ENCODE peak calls at places on chromosomes 7 and 10, in five cellular contexts. One of them, this sample, is unnamed.

GRCh38 chr10:46328853-46329689 is 42.3 kb downstream of the ANTXRL start:
- DNase-seq in sigmoid colon: no peak
- DNase-seq in PC-9: no peak
- DNase-seq in CD8-positive, alpha-beta T cell: no peak
- DNase-seq in tibial nerve: no peak
- DNase-seq in this sample: no peak

GRCh38 chr7:111175908-111176307 is 85.0 kb downstream of the LRRN3 start:
- DNase-seq in sigmoid colon: no peak
- DNase-seq in PC-9: no peak
- DNase-seq in CD8-positive, alpha-beta T cell: no peak
- DNase-seq in tibial nerve: no peak
- DNase-seq in this sample: no peak

GRCh38 chr10:30816144-30816811 is 186.7 kb upstream of the LYZL2 start:
- DNase-seq in sigmoid colon: peak; percentile 61
- DNase-seq in PC-9: no peak
- DNase-seq in CD8-positive, alpha-beta T cell: no peak
- DNase-seq in tibial nerve: no peak
- DNase-seq in this sample: no peak

GRCh38 chr10:128468462-128468861 is 342.2 kb upstream of the MKI67 start:
- DNase-seq in sigmoid colon: no peak
- DNase-seq in PC-9: no peak
- DNase-seq in CD8-positive, alpha-beta T cell: no peak
- DNase-seq in tibial nerve: no peak
- DNase-seq in this sample: no peak

GRCh38 chr10:128643658-128644057 is 517.4 kb upstream of the MKI67 start:
- DNase-seq in sigmoid colon: no peak
- DNase-seq in PC-9: no peak
- DNase-seq in CD8-positive, alpha-beta T cell: no peak
- DNase-seq in tibial nerve: no peak
- DNase-seq in this sample: no peak

GRCh38 chr10:3978174-3978573 is 193.2 kb upstream of the KLF6 start:
- DNase-seq in sigmoid colon: no peak
- DNase-seq in PC-9: no peak
- DNase-seq in CD8-positive, alpha-beta T cell: no peak
- DNase-seq in tibial nerve: no peak
- DNase-seq in this sample: peak; percentile 52

GRCh38 chr7:116271980-116272886 is 61.9 kb downstream of the TES start:
- DNase-seq in sigmoid colon: peak; percentile 90
- DNase-seq in PC-9: peak; percentile 80
- DNase-seq in CD8-positive, alpha-beta T cell: no peak
- DNase-seq in tibial nerve: no peak
- DNase-seq in this sample: peak; percentile 95

GRCh38 chr10:70496341-70497119 is 18.0 kb downstream of the PALD1 start:
- DNase-seq in sigmoid colon: no peak
- DNase-seq in PC-9: no peak
- DNase-seq in CD8-positive, alpha-beta T cell: no peak
- DNase-seq in tibial nerve: no peak
- DNase-seq in this sample: no peak

GRCh38 chr7:67711706-67712105 is 715.1 kb downstream of the TYW1 start:
- DNase-seq in sigmoid colon: no peak
- DNase-seq in PC-9: no peak
- DNase-seq in CD8-positive, alpha-beta T cell: no peak
- DNase-seq in tibial nerve: no peak
- DNase-seq in this sample: no peak

GRCh38 chr7:67713651-67714050 is 717.0 kb downstream of the TYW1 start:
- DNase-seq in sigmoid colon: no peak
- DNase-seq in PC-9: no peak
- DNase-seq in CD8-positive, alpha-beta T cell: no peak
- DNase-seq in tibial nerve: no peak
- DNase-seq in this sample: no peak

GRCh38 chr7:67716729-67717128 is 720.1 kb downstream of the TYW1 start:
- DNase-seq in sigmoid colon: no peak
- DNase-seq in PC-9: no peak
- DNase-seq in CD8-positive, alpha-beta T cell: no peak
- DNase-seq in tibial nerve: no peak
- DNase-seq in this sample: no peak
- TF ChIP-seq CTCF in sigmoid colon: no peak
- TF ChIP-seq CTCF in PC-9: no peak
- TF ChIP-seq CTCF in CD8-positive, alpha-beta T cell: no peak
- TF ChIP-seq CTCF in tibial nerve: no peak
- TF ChIP-seq CTCF in this sample: no peak

DNA sequence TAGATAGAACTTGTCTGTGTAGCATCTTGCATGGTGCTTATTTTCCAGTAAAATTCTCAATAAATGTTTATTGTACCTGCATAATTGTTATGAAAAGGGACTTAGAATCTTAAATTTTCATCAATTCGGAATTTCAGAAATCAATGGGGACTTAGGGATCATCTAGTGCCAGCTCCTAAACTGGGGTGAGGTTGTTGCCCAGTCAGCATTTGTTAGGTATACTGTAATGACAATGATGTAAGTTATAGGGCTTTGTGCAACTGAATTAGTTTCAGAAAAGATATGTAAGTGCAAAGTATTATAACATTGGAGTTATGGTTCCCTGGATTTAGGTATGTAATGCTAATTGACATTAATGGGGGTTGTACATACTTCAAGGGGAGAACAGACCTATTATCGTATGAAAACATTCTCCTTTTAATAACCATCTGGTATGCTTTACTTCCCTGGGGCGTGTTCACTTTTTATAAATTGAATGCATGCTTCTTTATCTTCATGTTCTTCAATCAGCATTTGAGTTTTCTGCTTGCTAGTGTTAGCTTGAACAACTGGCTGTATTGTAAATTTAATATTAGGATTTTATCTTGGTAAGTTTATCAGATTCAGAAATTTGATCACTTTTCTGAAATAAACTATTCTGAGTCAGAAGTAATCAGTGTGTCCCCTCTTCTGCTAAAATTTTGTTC is 270.3 kb downstream of the BBS9 start:
- DNase-seq in sigmoid colon: no peak
- DNase-seq in PC-9: no peak
- DNase-seq in CD8-positive, alpha-beta T cell: no peak
- DNase-seq in tibial nerve: no peak
- DNase-seq in this sample: no peak
- H3K4me3 ChIP-seq in sigmoid colon: no peak overlapping the region
- H3K4me3 ChIP-seq in PC-9: no peak overlapping the region
- H3K4me3 ChIP-seq in CD8-positive, alpha-beta T cell: no peak overlapping the region
- H3K4me3 ChIP-seq in tibial nerve: no peak overlapping the region
- H3K4me3 ChIP-seq in this sample: no peak overlapping the region

GRCh38 chr10:122519873-122520272 is 40.7 kb upstream of the DMBT1 start:
- DNase-seq in sigmoid colon: no peak
- DNase-seq in PC-9: no peak
- DNase-seq in CD8-positive, alpha-beta T cell: no peak
- DNase-seq in tibial nerve: no peak
- DNase-seq in this sample: no peak
- TF ChIP-seq CTCF in sigmoid colon: no peak
- TF ChIP-seq CTCF in PC-9: no peak
- TF ChIP-seq CTCF in CD8-positive, alpha-beta T cell: no peak
- TF ChIP-seq CTCF in tibial nerve: no peak
- TF ChIP-seq CTCF in this sample: no peak

DNA sequence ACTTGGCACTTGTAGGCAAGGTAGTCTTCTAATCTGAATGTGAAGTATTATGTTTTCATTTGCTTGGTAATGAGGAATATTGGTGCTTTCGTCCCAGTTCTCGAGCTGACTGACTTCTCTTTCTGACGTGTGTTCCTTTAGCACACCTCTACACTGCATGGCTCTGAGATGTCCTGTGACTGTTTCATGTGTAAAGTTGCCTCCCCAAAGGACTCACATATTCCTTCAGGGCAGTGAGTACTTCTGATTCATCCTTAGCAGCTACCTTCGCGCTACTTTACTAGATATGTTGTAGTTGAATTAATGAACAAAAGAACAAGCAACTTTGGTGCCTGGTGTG is 113.7 kb downstream of the EGFR start:
- DNase-seq in sigmoid colon: no peak
- DNase-seq in PC-9: no peak
- DNase-seq in CD8-positive, alpha-beta T cell: no peak
- DNase-seq in tibial nerve: no peak
- DNase-seq in this sample: no peak
- H3K4me3 ChIP-seq in sigmoid colon: no peak overlapping the region
- H3K4me3 ChIP-seq in PC-9: peak overlapping the region; percentile 8
- H3K4me3 ChIP-seq in CD8-positive, alpha-beta T cell: no peak overlapping the region
- H3K4me3 ChIP-seq in tibial nerve: no peak overlapping the region
- H3K4me3 ChIP-seq in this sample: no peak overlapping the region

GRCh38 chr10:88991161-88991899 is 732 bp downstream of the FAS start:
- DNase-seq in sigmoid colon: peak; percentile 90
- DNase-seq in PC-9: peak; percentile 33
- DNase-seq in CD8-positive, alpha-beta T cell: peak; percentile 63
- DNase-seq in tibial nerve: peak; percentile 65
- DNase-seq in this sample: peak; percentile 70
- TF ChIP-seq CTCF in sigmoid colon: no peak
- TF ChIP-seq CTCF in PC-9: no peak
- TF ChIP-seq CTCF in CD8-positive, alpha-beta T cell: no peak
- TF ChIP-seq CTCF in tibial nerve: no peak
- TF ChIP-seq CTCF in this sample: peak; percentile 18

DNA sequence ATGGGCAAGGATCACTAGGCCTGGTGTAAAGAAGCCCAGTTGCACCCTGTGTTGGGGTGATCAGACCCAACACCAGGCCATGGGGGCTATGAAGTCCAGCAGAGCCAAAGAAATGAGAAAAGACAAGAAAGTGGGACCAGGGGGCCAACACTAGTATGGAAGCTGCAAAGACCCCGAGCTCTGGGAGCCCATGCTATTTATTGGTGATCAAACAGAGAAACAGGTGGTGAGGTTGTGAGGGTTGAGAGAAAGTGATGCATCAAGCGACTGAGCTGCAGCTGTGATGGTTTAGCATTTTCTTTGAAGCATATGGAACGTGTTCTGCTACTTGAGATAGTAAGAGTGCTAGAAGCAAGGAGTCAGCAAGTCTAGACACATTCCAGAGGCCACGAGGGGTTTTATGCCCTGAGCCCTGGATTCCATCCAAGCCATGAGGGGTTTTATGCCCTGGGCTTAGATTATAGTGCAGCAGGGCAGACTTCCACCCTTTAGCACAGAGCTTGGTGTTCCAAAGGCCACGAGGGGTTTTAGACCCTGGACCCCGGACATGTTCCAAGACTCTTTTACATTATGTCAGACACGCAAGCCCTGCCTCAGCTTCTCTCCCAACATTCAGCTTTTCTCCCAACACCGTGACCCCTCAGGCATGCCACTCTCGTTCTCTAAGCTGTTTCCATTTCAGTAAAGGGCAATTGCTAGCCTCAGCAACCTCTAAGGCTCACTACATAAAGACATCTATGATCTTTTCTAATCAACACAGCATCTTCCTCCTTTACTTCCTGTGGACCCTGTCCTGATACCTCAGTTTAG is 43.1 kb upstream of the GPAM start:
- DNase-seq in sigmoid colon: no peak
- DNase-seq in PC-9: no peak
- DNase-seq in CD8-positive, alpha-beta T cell: no peak
- DNase-seq in tibial nerve: no peak
- DNase-seq in this sample: no peak
- H3K4me3 ChIP-seq in sigmoid colon: no peak overlapping the region
- H3K4me3 ChIP-seq in PC-9: no peak overlapping the region
- H3K4me3 ChIP-seq in CD8-positive, alpha-beta T cell: no peak overlapping the region
- H3K4me3 ChIP-seq in tibial nerve: no peak overlapping the region
- H3K4me3 ChIP-seq in this sample: no peak overlapping the region

DNA sequence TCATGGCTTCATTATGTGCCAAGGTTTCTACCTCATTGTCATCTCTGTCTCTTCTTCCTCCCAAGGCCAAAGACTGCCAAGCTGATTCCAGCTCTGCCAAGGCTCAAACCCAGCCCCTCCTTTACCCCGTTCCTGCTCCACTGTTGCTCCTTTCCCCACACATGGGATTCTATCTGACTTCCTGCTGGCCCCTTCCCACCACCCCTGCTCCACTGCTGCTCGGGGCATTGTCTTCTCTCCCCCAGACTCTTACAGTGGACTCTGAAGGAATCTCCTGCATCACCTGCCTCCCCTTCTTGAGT is 86.3 kb downstream of the COBL start:
- DNase-seq in sigmoid colon: no peak
- DNase-seq in PC-9: no peak
- DNase-seq in CD8-positive, alpha-beta T cell: no peak
- DNase-seq in tibial nerve: no peak
- DNase-seq in this sample: no peak
- TF ChIP-seq CTCF in sigmoid colon: no peak
- TF ChIP-seq CTCF in PC-9: no peak
- TF ChIP-seq CTCF in CD8-positive, alpha-beta T cell: no peak
- TF ChIP-seq CTCF in tibial nerve: no peak
- TF ChIP-seq CTCF in this sample: no peak

GRCh38 chr7:8015095-8015745 is 46.6 kb downstream of the GLCCI1 start:
- DNase-seq in sigmoid colon: no peak
- DNase-seq in PC-9: no peak
- DNase-seq in CD8-positive, alpha-beta T cell: no peak
- DNase-seq in tibial nerve: no peak
- DNase-seq in this sample: no peak

GRCh38 chr7:8015746-8016120 is 47.1 kb downstream of the GLCCI1 start:
- DNase-seq in sigmoid colon: no peak
- DNase-seq in PC-9: no peak
- DNase-seq in CD8-positive, alpha-beta T cell: no peak
- DNase-seq in tibial nerve: no peak
- DNase-seq in this sample: no peak

GRCh38 chr7:8018961-8019360 is 50.4 kb downstream of the GLCCI1 start:
- DNase-seq in sigmoid colon: no peak
- DNase-seq in PC-9: no peak
- DNase-seq in CD8-positive, alpha-beta T cell: no peak
- DNase-seq in tibial nerve: no peak
- DNase-seq in this sample: no peak

DNA sequence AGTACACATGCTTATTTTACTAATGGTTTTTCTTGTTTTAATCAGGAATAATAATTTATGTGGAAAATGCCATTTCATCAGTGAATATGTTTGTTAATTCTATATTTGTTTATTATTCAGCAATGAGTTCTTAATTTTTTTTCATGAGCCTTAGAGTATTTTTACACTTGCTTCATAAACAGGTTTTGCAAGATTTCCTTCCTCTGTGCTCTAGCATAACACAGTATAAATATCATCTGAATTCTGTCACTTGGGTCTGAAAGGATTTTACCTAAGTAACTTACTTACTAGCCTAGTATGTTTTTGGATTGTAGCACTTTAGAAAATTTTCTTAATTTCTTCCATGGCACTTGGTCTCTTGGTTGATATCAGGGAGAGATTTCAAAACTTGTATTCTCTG is 45.8 kb downstream of the GLCCI1 start:
- DNase-seq in sigmoid colon: no peak
- DNase-seq in PC-9: no peak
- DNase-seq in CD8-positive, alpha-beta T cell: no peak
- DNase-seq in tibial nerve: no peak
- DNase-seq in this sample: no peak
- H3K4me3 ChIP-seq in sigmoid colon: no peak overlapping the region
- H3K4me3 ChIP-seq in PC-9: no peak overlapping the region
- H3K4me3 ChIP-seq in CD8-positive, alpha-beta T cell: no peak overlapping the region
- H3K4me3 ChIP-seq in tibial nerve: no peak overlapping the region
- H3K4me3 ChIP-seq in this sample: no peak overlapping the region

DNA sequence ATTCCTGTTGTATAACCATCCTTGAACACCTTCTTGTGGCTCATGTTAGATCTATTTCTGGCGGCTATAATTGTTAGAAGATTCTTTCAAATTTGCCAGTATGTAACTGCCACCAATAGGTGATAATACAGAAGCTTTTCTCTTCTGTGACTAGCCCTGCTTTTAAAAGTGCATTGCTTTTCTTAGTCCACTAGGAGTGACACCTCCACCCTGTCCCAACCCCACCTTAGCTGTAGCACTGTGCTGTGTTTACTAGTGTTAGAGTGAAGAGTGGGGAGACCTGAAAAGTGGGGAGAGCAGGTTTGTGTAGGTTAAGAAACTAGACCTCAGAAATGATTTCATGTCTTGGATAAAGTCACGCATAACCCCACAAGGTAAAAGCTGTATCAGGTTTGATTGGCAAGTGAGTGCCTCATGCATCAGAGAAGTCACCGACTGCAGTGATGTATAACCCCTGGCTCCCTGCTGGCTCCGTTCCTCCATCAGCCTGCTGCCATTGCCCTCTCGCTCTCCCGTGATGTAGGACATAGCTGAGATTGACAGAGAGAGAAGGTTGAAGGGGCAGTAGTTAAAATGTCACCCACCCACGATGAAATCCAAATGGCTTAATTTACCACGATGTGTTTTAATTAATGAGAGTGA is 12.5 kb downstream of the NPVF start:
- DNase-seq in sigmoid colon: no peak
- DNase-seq in PC-9: no peak
- DNase-seq in CD8-positive, alpha-beta T cell: no peak
- DNase-seq in tibial nerve: no peak
- DNase-seq in this sample: no peak
- TF ChIP-seq CTCF in sigmoid colon: no peak
- TF ChIP-seq CTCF in PC-9: no peak
- TF ChIP-seq CTCF in CD8-positive, alpha-beta T cell: no peak
- TF ChIP-seq CTCF in tibial nerve: no peak
- TF ChIP-seq CTCF in this sample: no peak

This sample was measured in AG10803.